ENCODE peak calls at places on chromosomes 7 and 10, in nine cellular contexts. T is GM23248, Y is OCI-LY7, L is PC-3, X is hepatocyte, J is SK-N-SH, F is HCT116, V is MM.1S, H is GM23338. U is an unnamed sample.

GRCh38 chr10:99304027-99304856 is 24.9 kb upstream of the CNNM1 start:
- DNase-seq in T (peak; percentile 27), H (no peak), L (peak; percentile 46), Y (no peak), X (peak; percentile 47), V (no peak), J (no peak), F (no peak), U (no peak)

GRCh38 chr10:11024596-11024995 is 6.9 kb downstream of the CELF2 start:
- DNase-seq in H (no peak), F (no peak), Y (no peak), T (peak; percentile 68), J (no peak), X (no peak), L (no peak), V (no peak), U (no peak)

GRCh38 chr7:127986581-127987461 is 44.4 kb downstream of the LRRC4 start:
- DNase-seq in X (peak; percentile 42), L (no peak), F (no peak), H (peak; percentile 38), T (no peak), V (no peak), Y (no peak), J (no peak), U (no peak)

GRCh38 chr10:110870823-110871235 is 899 bp upstream of the PDCD4 start:
- DNase-seq in X (no peak), J (peak; percentile 20), V (no peak), L (no peak), H (no peak), T (peak; percentile 74), F (no peak), Y (no peak), U (no peak)

GRCh38 chr10:31186225-31187010 is 132.6 kb upstream of the ZEB1 start:
- DNase-seq in V (no peak), T (peak; percentile 4), X (no peak), J (no peak), Y (no peak), F (peak; percentile 7), L (no peak), H (peak; percentile 77), U (no peak)

GRCh38 chr10:102645388-102645740 is 1.1 kb downstream of the TRIM8 start:
- DNase-seq in L (peak; percentile 55), X (peak; percentile 80), J (peak; percentile 57), V (no peak), T (no peak), H (peak; percentile 63), F (peak; percentile 39), Y (peak; percentile 67), U (peak; percentile 78)

GRCh38 chr7:113608786-113609185 is 310.0 kb downstream of the PPP1R3A start:
- DNase-seq in T (peak; percentile 0), L (no peak), V (no peak), Y (no peak), X (no peak), F (no peak), J (no peak), H (no peak), U (no peak)

GRCh38 chr7:78472519-78472918 is 673.9 kb downstream of the PHTF2 start:
- DNase-seq in H (no peak), V (no peak), F (no peak), L (no peak), Y (no peak), J (no peak), T (peak; percentile 88), X (no peak), U (no peak)

GRCh38 chr7:1862560-1862959 is 192.5 kb downstream of the ELFN1 start:
- DNase-seq in L (no peak), V (no peak), J (no peak), X (no peak), F (no peak), H (no peak), T (no peak), Y (peak; percentile 13), U (peak; percentile 48)

GRCh38 chr7:6284055-6284400 is 11.6 kb upstream of the CYTH3 start:
- DNase-seq in H (no peak), Y (no peak), X (no peak), L (peak; percentile 86), F (no peak), T (peak; percentile 67), V (no peak), J (no peak), U (peak; percentile 9)

GRCh38 chr10:110353244-110354119 is 48.8 kb upstream of the SMNDC1 start:
- DNase-seq in Y (peak; percentile 14), H (peak; percentile 58), F (peak; percentile 73), L (peak; percentile 85), V (peak; percentile 74), T (peak; percentile 99), J (no peak), X (peak; percentile 38), U (no peak)

GRCh38 chr10:21174670-21175495 is 277.8 kb upstream of the NEBL start:
- DNase-seq in T (no peak), F (peak; percentile 48), H (peak; percentile 60), Y (no peak), V (no peak), J (no peak), L (peak; percentile 50), X (no peak), U (no peak)

GRCh38 chr10:54869022-54869421 is 68.0 kb upstream of the PCDH15 start:
- DNase-seq in Y (no peak), H (no peak), F (no peak), L (no peak), J (no peak), X (no peak), T (no peak), V (no peak), U (no peak)

GRCh38 chr10:10293431-10293830 is 724.2 kb upstream of the CELF2 start:
- DNase-seq in X (no peak), H (peak; percentile 62), J (no peak), T (peak; percentile 4), F (no peak), Y (no peak), V (no peak), L (no peak), U (no peak)

GRCh38 chr10:26407406-26407969 is 30.7 kb upstream of the APBB1IP start:
- DNase-seq in X (peak; percentile 66), J (no peak), V (no peak), F (no peak), Y (no peak), H (no peak), T (peak; percentile 92), L (peak; percentile 17), U (no peak)

GRCh38 chr7:135386776-135387175 is 123.1 kb downstream of the CNOT4 start:
- DNase-seq in J (no peak), H (peak; percentile 37), T (no peak), F (no peak), V (no peak), Y (no peak), X (no peak), L (no peak), U (no peak)

GRCh38 chr7:141039366-141039765 is 24.6 kb upstream of the MRPS33 start:
- DNase-seq in T (peak; percentile 24), X (no peak), L (no peak), Y (no peak), V (no peak), H (no peak), F (no peak), J (peak; percentile 20), U (no peak)

GRCh38 chr7:41855798-41856197 is 152.9 kb upstream of the INHBA start:
- DNase-seq in T (peak; percentile 57), J (no peak), L (no peak), H (no peak), F (no peak), X (no peak), V (no peak), Y (no peak), U (no peak)

GRCh38 chr10:1049425-1049958 is 573 bp upstream of the IDI1 start:
- DNase-seq in J (peak; percentile 96), L (peak; percentile 6), H (peak; percentile 47), Y (no peak), V (no peak), T (no peak), F (no peak), X (no peak), U (no peak)

DNA sequence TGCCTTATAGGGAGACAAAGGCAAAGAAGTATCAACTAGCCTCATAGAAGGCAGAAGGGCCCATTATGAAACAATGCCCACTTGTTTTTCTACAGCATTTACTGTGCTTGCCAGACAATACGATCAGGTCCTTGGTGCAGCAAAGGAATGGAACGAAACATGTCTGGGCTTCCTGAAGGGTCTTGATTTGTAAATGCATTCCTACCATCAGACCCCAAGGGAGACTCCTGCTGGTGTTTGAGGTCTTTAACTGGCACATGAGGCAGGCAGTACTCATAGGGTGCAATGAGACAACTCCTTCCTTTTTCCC is 117.1 kb downstream of the AOAH start:
- DNase-seq in Y (no peak), T (no peak), V (no peak), J (no peak), L (no peak), H (no peak), F (no peak), X (no peak), U (no peak)
- H3K9me2 ChIP-seq in Y (no peaks in the 10 kb centered on the region), T (no peaks in the 10 kb centered on the region), V (no peaks in the 10 kb centered on the region), J (no peaks in the 10 kb centered on the region), L (no peaks in the 10 kb centered on the region), H (no peaks in the 10 kb centered on the region), F (no peaks in the 10 kb centered on the region), X (no peaks in the 10 kb centered on the region), U (no peaks in the 10 kb centered on the region)

GRCh38 chr10:86756511-86757109 is at the start of gene BMPR1A:
- DNase-seq in V (no peak), F (no peak), Y (no peak), J (peak; percentile 82), X (peak; percentile 67), T (no peak), L (peak; percentile 86), H (peak; percentile 63), U (no peak)
- H3K4me3 ChIP-seq in V (peak within 1 kb of the TSS; percentile 91), F (peak within 1 kb of the TSS; percentile 81), Y (peak within 1 kb of the TSS; percentile 69), J (peak within 1 kb of the TSS; percentile 91), X (peak within 1 kb of the TSS; percentile 93), T (peak within 1 kb of the TSS; percentile 88), L (peak within 1 kb of the TSS; percentile 90), H (peak within 1 kb of the TSS; percentile 75), U (peak within 1 kb of the TSS; percentile 78)

DNA sequence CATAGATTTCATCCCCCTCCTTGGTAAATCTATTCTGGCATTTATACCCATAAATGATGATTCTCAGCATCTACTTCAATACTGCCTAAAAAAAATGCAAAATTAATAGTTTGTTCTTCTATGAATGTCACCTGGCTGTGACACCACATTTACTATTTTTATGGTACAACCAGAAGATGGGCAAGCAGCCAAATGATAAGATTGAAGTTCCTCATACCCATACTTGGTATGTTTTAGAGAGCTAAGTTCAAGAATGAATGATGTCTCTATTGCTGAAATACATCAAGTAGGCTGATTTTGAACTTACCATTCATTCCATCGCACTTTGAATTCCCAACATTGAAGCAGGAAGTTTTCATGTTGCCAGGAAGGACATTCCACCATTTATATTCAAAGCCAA is 134.2 kb downstream of the ELAPOR2 start:
- DNase-seq in Y (no peak), V (no peak), T (no peak), F (no peak), L (no peak), J (no peak), H (no peak), X (no peak), U (peak; percentile 75)
- H3K9me2 ChIP-seq in Y (no peaks in the 10 kb centered on the region), V (no peaks in the 10 kb centered on the region), T (no peaks in the 10 kb centered on the region), F (no peaks in the 10 kb centered on the region), L (no peaks in the 10 kb centered on the region), J (no peaks in the 10 kb centered on the region), H (no peaks in the 10 kb centered on the region), X (no peaks in the 10 kb centered on the region), U (no peaks in the 10 kb centered on the region)

DNA sequence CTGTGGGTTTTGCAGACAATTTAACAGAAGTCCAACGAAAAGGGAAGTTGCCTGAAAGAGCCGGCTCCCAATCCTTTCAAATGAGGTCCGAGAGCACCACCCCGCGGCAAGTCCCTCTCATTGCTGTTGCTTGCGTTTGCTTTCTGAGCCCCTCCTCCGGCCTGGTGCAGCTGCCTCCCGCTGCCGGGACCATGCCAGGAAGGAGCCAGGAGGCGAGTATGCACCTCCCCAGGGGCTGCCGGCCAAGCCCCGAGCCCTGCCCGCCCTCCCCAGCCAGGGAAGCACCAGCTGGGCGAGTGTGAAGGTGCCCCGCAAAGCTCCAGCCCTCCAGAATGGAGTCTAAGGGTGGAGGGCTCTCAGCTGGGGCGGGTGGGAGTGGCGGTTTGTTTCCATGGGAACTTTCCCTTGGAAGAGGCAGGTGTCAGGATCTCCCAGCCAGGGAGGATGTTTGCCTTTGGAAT is 25.8 kb upstream of the PPP2R2D start:
- DNase-seq in L (peak; percentile 78), J (peak; percentile 93), T (peak; percentile 89), V (peak; percentile 53), X (peak; percentile 91), F (peak; percentile 48), H (peak; percentile 95), Y (peak; percentile 80), U (peak; percentile 94)
- H3K4me3 ChIP-seq in L (no peak overlapping the region), J (no peak overlapping the region), T (no peak overlapping the region), V (no peak overlapping the region), X (no peak overlapping the region), F (no peak overlapping the region), H (peak overlapping the region; percentile 49), Y (no peak overlapping the region), U (no peak overlapping the region)